ENCODE peak calls at places on chromosomes 4 and X, in six cellular contexts. Z, I, M, S, O and H are unnamed samples.

GRCh38 chr4:10853196-10853595 is 168.6 kb upstream of the CLNK start:
- DNase-seq in M (no peak), I (no peak), S (no peak), O (no peak), Z (no peak), H (no peak)

GRCh38 chr4:8852118-8852704 is 19.4 kb downstream of the HMX1 start:
- DNase-seq in O (no peak), Z (no peak), S (no peak), I (no peak), M (no peak), H (no peak)

GRCh38 chr4:32219306-32220075 is 1499.3 kb downstream of the PCDH7 start:
- DNase-seq in Z (no peak), M (peak), S (no peak), O (no peak), I (no peak), H (no peak)

GRCh38 chrX:40661489-40661888 is 14.1 kb upstream of the CXorf38 start:
- DNase-seq in S (no peak), O (no peak), M (no peak), I (no peak), Z (no peak), H (no peak)

GRCh38 chr4:96472103-96472867 is 632.4 kb downstream of the PDHA2 start:
- DNase-seq in M (no peak), Z (no peak), O (no peak), I (no peak), S (no peak), H (no peak)

GRCh38 chr4:157204634-157205244 is 15.8 kb upstream of the GRIA2 start:
- DNase-seq in O (peak), I (no peak), M (peak), Z (no peak), S (no peak), H (peak)

GRCh38 chr4:111639876-111640275 is 505.4 kb upstream of the FAM241A start:
- DNase-seq in Z (no peak), I (no peak), O (no peak), S (no peak), M (peak), H (peak)

GRCh38 chr4:150145090-150145949 is 67.1 kb downstream of the DCLK2 start:
- DNase-seq in S (no peak), O (no peak), Z (no peak), M (peak), I (no peak), H (no peak)

GRCh38 chr4:54661686-54662085 is 3.9 kb downstream of the KIT start:
- DNase-seq in Z (no peak), I (no peak), S (no peak), M (peak), O (no peak), H (no peak)

GRCh38 chr4:94669672-94670664 is 87.8 kb upstream of the BMPR1B start:
- DNase-seq in Z (no peak), O (no peak), M (no peak), S (no peak), I (no peak), H (no peak)

GRCh38 chrX:66638591-66639500 is at the start of gene EDA2R:
- DNase-seq in S (peak), M (peak), I (no peak), Z (no peak), O (no peak), H (peak)

GRCh38 chrX:101417981-101418841 is 10.2 kb downstream of the HNRNPH2 start:
- DNase-seq in S (peak), I (no peak), M (no peak), Z (peak), O (no peak), H (peak)

GRCh38 chrX:45714864-45715263 is 514.2 kb upstream of the DIPK2B start:
- DNase-seq in O (peak), S (no peak), Z (no peak), M (peak), I (no peak), H (no peak)

GRCh38 chr4:14234330-14234729 is 606.8 kb upstream of the BOD1L1 start:
- DNase-seq in S (no peak), O (no peak), M (no peak), Z (no peak), I (no peak), H (no peak)

GRCh38 chrX:134026732-134027311 is 41.4 kb upstream of the GPC3 start:
- DNase-seq in M (peak), O (peak), S (peak), Z (no peak), I (no peak), H (peak)

GRCh38 chr4:10302096-10302495 is 155.1 kb downstream of the ZNF518B start:
- DNase-seq in O (no peak), M (no peak), Z (no peak), S (no peak), I (no peak), H (no peak)

GRCh38 chr4:14167876-14168510 is 540.5 kb upstream of the BOD1L1 start:
- DNase-seq in I (no peak), Z (no peak), M (peak), S (no peak), O (no peak), H (no peak)

GRCh38 chr4:128600410-128600809 is 209.1 kb upstream of the JADE1 start:
- DNase-seq in Z (no peak), S (no peak), O (no peak), M (peak), I (no peak), H (no peak)

GRCh38 chr4:83629945-83630684 is 94.2 kb downstream of the GPAT3 start:
- DNase-seq in O (no peak), I (peak), M (peak), Z (no peak), S (no peak), H (no peak)

GRCh38 chrX:42704454-42704853 is 73.5 kb downstream of the PPP1R2C start:
- DNase-seq in O (no peak), M (peak), S (no peak), Z (no peak), I (no peak), H (no peak)

GRCh38 chrX:107701493-107702121 is 73.3 kb downstream of the PRPS1 start:
- DNase-seq in M (no peak), Z (no peak), O (no peak), I (peak), S (no peak), H (no peak)

GRCh38 chr4:175309041-175309440 is 390.9 kb downstream of the ADAM29 start:
- DNase-seq in S (no peak), O (no peak), Z (no peak), M (peak), I (no peak), H (no peak)

GRCh38 chr4:121070274-121070673 is 2.1 kb downstream of the NDNF start:
- DNase-seq in I (no peak), Z (no peak), O (no peak), S (peak), M (no peak), H (peak)

GRCh38 chr4:105014242-105015031 is 132.2 kb upstream of the TET2 start:
- DNase-seq in O (no peak), Z (no peak), M (no peak), S (no peak), I (peak), H (no peak)

GRCh38 chr4:81447551-81448266 is 24.0 kb downstream of the RASGEF1B start:
- DNase-seq in Z (no peak), O (no peak), M (peak), S (no peak), I (no peak), H (no peak)

GRCh38 chr4:42843694-42844093 is 48.8 kb upstream of the GRXCR1 start:
- DNase-seq in I (no peak), M (no peak), O (no peak), Z (no peak), S (no peak), H (no peak)

GRCh38 chrX:11363069-11363594 is 69.9 kb downstream of the AMELX start:
- DNase-seq in Z (no peak), O (no peak), S (no peak), I (peak), M (no peak), H (no peak)

GRCh38 chr4:147678121-147678520 is 5.8 kb downstream of the PRMT9 start:
- DNase-seq in O (no peak), M (no peak), Z (no peak), S (no peak), I (no peak), H (no peak)

GRCh38 chr4:46886711-46887110 is 22.3 kb downstream of the COX7B2 start:
- DNase-seq in O (no peak), M (peak), Z (no peak), I (no peak), S (no peak), H (no peak)

GRCh38 chr4:123102897-123103489 is 180.6 kb upstream of the NUDT6 start:
- DNase-seq in Z (no peak), M (peak), S (peak), O (peak), I (peak), H (no peak)

GRCh38 chr4:47068986-47069385 is 37.6 kb downstream of the GABRB1 start:
- DNase-seq in Z (no peak), S (no peak), I (no peak), O (no peak), M (peak), H (no peak)

GRCh38 chrX:112830540-112830939 is 10.1 kb downstream of the AMOT start:
- DNase-seq in Z (no peak), M (no peak), I (no peak), O (no peak), S (no peak), H (no peak)

GRCh38 chrX:17933856-17934255 is 72.8 kb upstream of the RAI2 start:
- DNase-seq in O (no peak), M (no peak), S (no peak), I (no peak), Z (no peak), H (no peak)

GRCh38 chr4:149145803-149146202 is 669.8 kb downstream of the IQCM start:
- DNase-seq in I (no peak), S (no peak), M (peak), O (no peak), Z (no peak), H (peak)

GRCh38 chr4:116016201-116016600 is 902.8 kb upstream of the NDST4 start:
- DNase-seq in Z (no peak), M (peak), S (no peak), I (peak), O (peak), H (no peak)

GRCh38 chr4:61921890-61922289 is 721.8 kb downstream of the ADGRL3 start:
- DNase-seq in M (no peak), S (no peak), I (no peak), O (no peak), Z (no peak), H (no peak)

GRCh38 chr4:3292571-3293409 is at the start of gene RGS12:
- DNase-seq in I (peak), M (peak), Z (peak), S (peak), O (peak), H (peak)

GRCh38 chr4:3291411-3291968 is 1.3 kb upstream of the RGS12 start:
- DNase-seq in I (no peak), O (no peak), M (no peak), Z (no peak), S (no peak), H (peak)

GRCh38 chr4:3291969-3292570 is 751 bp upstream of the RGS12 start:
- DNase-seq in S (no peak), M (no peak), I (peak), O (peak), Z (no peak), H (peak)

GRCh38 chr4:3290476-3290875 is 2.3 kb upstream of the RGS12 start:
- DNase-seq in M (no peak), S (no peak), I (no peak), Z (no peak), O (no peak), H (no peak)

DNA sequence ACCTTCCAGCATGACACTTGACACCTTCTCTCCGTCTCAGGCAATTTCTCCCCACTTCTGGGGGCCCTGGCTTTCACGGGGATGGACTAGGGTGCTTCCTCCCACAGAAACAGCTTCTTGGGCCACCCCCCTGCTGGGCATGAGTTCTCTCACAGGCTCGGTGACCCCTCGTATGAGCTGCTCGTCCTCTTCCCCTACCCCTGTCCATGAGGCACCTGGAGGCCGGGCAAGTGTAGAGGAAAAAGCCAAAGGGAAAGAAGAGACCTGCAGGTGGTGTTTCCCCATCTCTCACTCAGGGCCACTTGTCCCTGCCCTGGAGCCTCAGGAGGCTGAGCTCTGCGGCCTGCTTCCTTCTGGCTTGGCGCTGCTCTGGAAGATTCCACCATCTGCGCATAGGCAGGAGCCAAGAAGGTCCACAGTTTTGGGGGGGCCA is 1.9 kb upstream of the RGS12 start:
- DNase-seq in Z (no peak), M (no peak), S (no peak), O (no peak), I (no peak), H (no peak)
- H3K27ac ChIP-seq in Z (no peak), M (no peak), S (no peak), O (peak), I (no peak), H (no peak)

GRCh38 chr4:1253831-1254230 is 4.9 kb upstream of the CTBP1 start:
- DNase-seq in S (no peak), M (no peak), I (no peak), O (no peak), Z (no peak), H (no peak)
- H3K4me3 ChIP-seq in S (no peak), M (no peak), I (no peak), O (no peak), Z (no peak), H (no peak)

GRCh38 chr4:98289375-98289774 is 28.2 kb downstream of the RAP1GDS1 start:
- DNase-seq in M (no peak), I (no peak), Z (no peak), O (no peak), S (no peak), H (no peak)
- H3K27ac ChIP-seq in M (no peak), I (no peak), Z (no peak), O (no peak), S (no peak), H (no peak)

GRCh38 chrX:105975382-105975781 is 63.1 kb downstream of the SERPINA7 start:
- DNase-seq in S (peak), I (no peak), O (peak), Z (no peak), M (peak), H (no peak)
- H3K4me3 ChIP-seq in S (no peak), I (no peak), O (no peak), Z (no peak), M (no peak), H (no peak)

GRCh38 chrX:68697036-68697435 is 49.6 kb downstream of the STARD8 start:
- DNase-seq in O (no peak), S (no peak), Z (no peak), I (no peak), M (no peak), H (no peak)
- H3K27ac ChIP-seq in O (no peak), S (no peak), Z (no peak), I (no peak), M (no peak), H (no peak)

GRCh38 chrX:13692771-13693231 is 3.9 kb downstream of the RAB9A start:
- DNase-seq in O (peak), M (no peak), I (no peak), Z (no peak), S (no peak), H (no peak)
- H3K4me3 ChIP-seq in O (no peak), M (no peak), I (no peak), Z (no peak), S (no peak), H (no peak)

GRCh38 chrX:19855700-19856381 is 31.6 kb downstream of the SH3KBP1 start:
- DNase-seq in I (no peak), M (no peak), S (no peak), Z (no peak), O (no peak), H (no peak)
- H3K27ac ChIP-seq in I (peak), M (no peak), S (no peak), Z (peak), O (no peak), H (no peak)

GRCh38 chrX:37679888-37680287 is 5.7 kb upstream of the XK start:
- DNase-seq in I (no peak), Z (no peak), S (no peak), M (no peak), O (no peak), H (no peak)
- H3K4me3 ChIP-seq in I (no peak), Z (no peak), S (no peak), M (no peak), O (no peak), H (no peak)

GRCh38 chr4:180486342-180486741 is 1756.9 kb upstream of the TENM3 start:
- DNase-seq in S (no peak), M (no peak), Z (no peak), O (no peak), I (no peak), H (no peak)
- H3K27ac ChIP-seq in S (no peak), M (no peak), Z (no peak), O (no peak), I (no peak), H (no peak)

DNA sequence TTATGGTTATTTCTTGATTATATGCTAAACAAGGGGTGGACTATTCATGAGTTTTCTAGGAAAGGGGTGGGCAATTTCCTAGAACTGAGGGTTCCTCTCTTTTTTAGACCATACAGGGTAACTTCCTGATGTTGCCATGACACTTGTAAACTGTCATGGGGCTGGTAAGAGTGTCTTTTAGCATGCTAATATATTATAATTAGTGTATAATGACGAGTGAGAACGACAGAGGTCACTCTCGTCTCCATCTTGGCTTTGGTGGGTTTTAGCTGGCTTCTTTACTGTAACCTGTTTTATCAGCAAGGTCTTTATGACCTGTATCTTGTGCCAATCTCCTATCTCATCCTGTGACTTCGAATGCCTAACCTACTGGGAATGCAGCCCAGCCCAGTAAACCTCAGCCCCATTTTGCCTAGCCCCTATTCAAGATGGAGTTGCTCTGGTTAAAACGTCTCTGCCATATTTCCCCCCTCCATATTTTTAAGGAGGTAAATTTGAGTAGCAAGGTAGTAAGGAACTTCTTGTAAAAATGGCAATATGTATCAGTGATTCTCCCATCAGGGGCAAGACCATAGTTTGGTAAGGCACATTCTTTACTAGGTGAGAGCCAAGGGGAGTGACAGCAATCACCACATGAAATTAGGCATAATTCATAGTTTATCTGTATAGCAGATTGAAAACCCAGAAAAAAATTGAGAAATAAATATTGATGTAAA is 2.6 kb downstream of the CXCL2 start:
- DNase-seq in I (no peak), M (no peak), S (no peak), Z (no peak), O (no peak), H (no peak)
- H3K4me3 ChIP-seq in I (no peak), M (no peak), S (no peak), Z (no peak), O (no peak), H (no peak)